ENCODE peak calls at places on chromosomes 16 and 17, in nine cellular contexts. One of them, this sample, is unnamed.

GRCh38 chr17:608911-609882 is 105.4 kb downstream of the VPS53 start:
- DNase-seq in stimulated activated CD4-positive, alpha-beta T cell treated with anti-CD3 and anti-CD28 coated beads, TNF-alpha, amount 100 ng/mL, for 4 hours: no peak
- DNase-seq in HFF-Myc: peak
- DNase-seq in activated CD4-positive, CD25-positive, alpha-beta regulatory T cell: no peak
- DNase-seq in stimulated activated naive CD4-positive, alpha-beta T cell: no peak
- DNase-seq in activated naive CD4-positive, alpha-beta T cell treated with Interleukin-2 at 50 U/mL for 16 hours: no peak
- DNase-seq in activated T-cell treated with anti-CD3 and anti-CD28 coated beads, Interleukin-2, amount 50 U/mL, for 48 hours: no peak
- DNase-seq in smooth muscle cell of the brain vasculature: no peak
- DNase-seq in activated T-helper 2 cell treated with anti-CD3 and anti-CD28 coated beads, Interferon-gamma antibody, Interleukin-2, Interleukin-4, amounts not matched to agents 10 μg/mL and 5 μg/mL and 100 μg/mL, durations not matched to agents 14 hours and 24 hours and 36 hours: no peak
- DNase-seq in this sample: no peak

GRCh38 chr16:68496689-68497088 is 42.4 kb upstream of the ZFP90 start:
- DNase-seq in stimulated activated CD4-positive, alpha-beta T cell treated with anti-CD3 and anti-CD28 coated beads, TNF-alpha, amount 100 ng/mL, for 4 hours: no peak
- DNase-seq in HFF-Myc: no peak
- DNase-seq in activated CD4-positive, CD25-positive, alpha-beta regulatory T cell: no peak
- DNase-seq in stimulated activated naive CD4-positive, alpha-beta T cell: no peak
- DNase-seq in activated naive CD4-positive, alpha-beta T cell treated with Interleukin-2 at 50 U/mL for 16 hours: no peak
- DNase-seq in activated T-cell treated with anti-CD3 and anti-CD28 coated beads, Interleukin-2, amount 50 U/mL, for 48 hours: no peak
- DNase-seq in smooth muscle cell of the brain vasculature: no peak
- DNase-seq in activated T-helper 2 cell treated with anti-CD3 and anti-CD28 coated beads, Interferon-gamma antibody, Interleukin-2, Interleukin-4, amounts not matched to agents 10 μg/mL and 5 μg/mL and 100 μg/mL, durations not matched to agents 14 hours and 24 hours and 36 hours: no peak
- DNase-seq in this sample: no peak

GRCh38 chr16:57646388-57647039 is 18.1 kb downstream of the ADGRG1 start:
- DNase-seq in stimulated activated CD4-positive, alpha-beta T cell treated with anti-CD3 and anti-CD28 coated beads, TNF-alpha, amount 100 ng/mL, for 4 hours: no peak
- DNase-seq in HFF-Myc: no peak
- DNase-seq in activated CD4-positive, CD25-positive, alpha-beta regulatory T cell: no peak
- DNase-seq in stimulated activated naive CD4-positive, alpha-beta T cell: no peak
- DNase-seq in activated naive CD4-positive, alpha-beta T cell treated with Interleukin-2 at 50 U/mL for 16 hours: no peak
- DNase-seq in activated T-cell treated with anti-CD3 and anti-CD28 coated beads, Interleukin-2, amount 50 U/mL, for 48 hours: no peak
- DNase-seq in smooth muscle cell of the brain vasculature: no peak
- DNase-seq in activated T-helper 2 cell treated with anti-CD3 and anti-CD28 coated beads, Interferon-gamma antibody, Interleukin-2, Interleukin-4, amounts not matched to agents 10 μg/mL and 5 μg/mL and 100 μg/mL, durations not matched to agents 14 hours and 24 hours and 36 hours: no peak
- DNase-seq in this sample: no peak

GRCh38 chr16:86437348-86437747 is 73.0 kb upstream of the FOXF1 start:
- DNase-seq in stimulated activated CD4-positive, alpha-beta T cell treated with anti-CD3 and anti-CD28 coated beads, TNF-alpha, amount 100 ng/mL, for 4 hours: no peak
- DNase-seq in HFF-Myc: no peak
- DNase-seq in activated CD4-positive, CD25-positive, alpha-beta regulatory T cell: no peak
- DNase-seq in stimulated activated naive CD4-positive, alpha-beta T cell: no peak
- DNase-seq in activated naive CD4-positive, alpha-beta T cell treated with Interleukin-2 at 50 U/mL for 16 hours: no peak
- DNase-seq in activated T-cell treated with anti-CD3 and anti-CD28 coated beads, Interleukin-2, amount 50 U/mL, for 48 hours: no peak
- DNase-seq in smooth muscle cell of the brain vasculature: no peak
- DNase-seq in activated T-helper 2 cell treated with anti-CD3 and anti-CD28 coated beads, Interferon-gamma antibody, Interleukin-2, Interleukin-4, amounts not matched to agents 10 μg/mL and 5 μg/mL and 100 μg/mL, durations not matched to agents 14 hours and 24 hours and 36 hours: no peak
- DNase-seq in this sample: no peak

GRCh38 chr17:77831497-77832179 is 126.9 kb upstream of the TNRC6C start:
- DNase-seq in stimulated activated CD4-positive, alpha-beta T cell treated with anti-CD3 and anti-CD28 coated beads, TNF-alpha, amount 100 ng/mL, for 4 hours: no peak
- DNase-seq in HFF-Myc: peak
- DNase-seq in activated CD4-positive, CD25-positive, alpha-beta regulatory T cell: no peak
- DNase-seq in stimulated activated naive CD4-positive, alpha-beta T cell: no peak
- DNase-seq in activated naive CD4-positive, alpha-beta T cell treated with Interleukin-2 at 50 U/mL for 16 hours: no peak
- DNase-seq in activated T-cell treated with anti-CD3 and anti-CD28 coated beads, Interleukin-2, amount 50 U/mL, for 48 hours: no peak
- DNase-seq in smooth muscle cell of the brain vasculature: no peak
- DNase-seq in activated T-helper 2 cell treated with anti-CD3 and anti-CD28 coated beads, Interferon-gamma antibody, Interleukin-2, Interleukin-4, amounts not matched to agents 10 μg/mL and 5 μg/mL and 100 μg/mL, durations not matched to agents 14 hours and 24 hours and 36 hours: no peak
- DNase-seq in this sample: no peak

GRCh38 chr16:10180771-10181163 is 1.5 kb downstream of the GRIN2A start:
- DNase-seq in stimulated activated CD4-positive, alpha-beta T cell treated with anti-CD3 and anti-CD28 coated beads, TNF-alpha, amount 100 ng/mL, for 4 hours: no peak
- DNase-seq in HFF-Myc: no peak
- DNase-seq in activated CD4-positive, CD25-positive, alpha-beta regulatory T cell: no peak
- DNase-seq in stimulated activated naive CD4-positive, alpha-beta T cell: no peak
- DNase-seq in activated naive CD4-positive, alpha-beta T cell treated with Interleukin-2 at 50 U/mL for 16 hours: peak
- DNase-seq in activated T-cell treated with anti-CD3 and anti-CD28 coated beads, Interleukin-2, amount 50 U/mL, for 48 hours: peak
- DNase-seq in smooth muscle cell of the brain vasculature: no peak
- DNase-seq in activated T-helper 2 cell treated with anti-CD3 and anti-CD28 coated beads, Interferon-gamma antibody, Interleukin-2, Interleukin-4, amounts not matched to agents 10 μg/mL and 5 μg/mL and 100 μg/mL, durations not matched to agents 14 hours and 24 hours and 36 hours: no peak
- DNase-seq in this sample: peak

GRCh38 chr16:89064606-89065444 is 28.8 kb upstream of the ACSF3 start:
- DNase-seq in stimulated activated CD4-positive, alpha-beta T cell treated with anti-CD3 and anti-CD28 coated beads, TNF-alpha, amount 100 ng/mL, for 4 hours: no peak
- DNase-seq in HFF-Myc: no peak
- DNase-seq in activated CD4-positive, CD25-positive, alpha-beta regulatory T cell: no peak
- DNase-seq in stimulated activated naive CD4-positive, alpha-beta T cell: no peak
- DNase-seq in activated naive CD4-positive, alpha-beta T cell treated with Interleukin-2 at 50 U/mL for 16 hours: no peak
- DNase-seq in activated T-cell treated with anti-CD3 and anti-CD28 coated beads, Interleukin-2, amount 50 U/mL, for 48 hours: no peak
- DNase-seq in smooth muscle cell of the brain vasculature: no peak
- DNase-seq in activated T-helper 2 cell treated with anti-CD3 and anti-CD28 coated beads, Interferon-gamma antibody, Interleukin-2, Interleukin-4, amounts not matched to agents 10 μg/mL and 5 μg/mL and 100 μg/mL, durations not matched to agents 14 hours and 24 hours and 36 hours: no peak
- DNase-seq in this sample: no peak

GRCh38 chr17:63398680-63399079 is 47.4 kb downstream of the CYB561 start:
- DNase-seq in stimulated activated CD4-positive, alpha-beta T cell treated with anti-CD3 and anti-CD28 coated beads, TNF-alpha, amount 100 ng/mL, for 4 hours: no peak
- DNase-seq in HFF-Myc: no peak
- DNase-seq in activated CD4-positive, CD25-positive, alpha-beta regulatory T cell: no peak
- DNase-seq in stimulated activated naive CD4-positive, alpha-beta T cell: no peak
- DNase-seq in activated naive CD4-positive, alpha-beta T cell treated with Interleukin-2 at 50 U/mL for 16 hours: no peak
- DNase-seq in activated T-cell treated with anti-CD3 and anti-CD28 coated beads, Interleukin-2, amount 50 U/mL, for 48 hours: no peak
- DNase-seq in smooth muscle cell of the brain vasculature: no peak
- DNase-seq in activated T-helper 2 cell treated with anti-CD3 and anti-CD28 coated beads, Interferon-gamma antibody, Interleukin-2, Interleukin-4, amounts not matched to agents 10 μg/mL and 5 μg/mL and 100 μg/mL, durations not matched to agents 14 hours and 24 hours and 36 hours: no peak
- DNase-seq in this sample: no peak

GRCh38 chr17:82941021-82942001 is 101.5 kb upstream of the ZNF750 start:
- DNase-seq in stimulated activated CD4-positive, alpha-beta T cell treated with anti-CD3 and anti-CD28 coated beads, TNF-alpha, amount 100 ng/mL, for 4 hours: no peak
- DNase-seq in HFF-Myc: no peak
- DNase-seq in activated CD4-positive, CD25-positive, alpha-beta regulatory T cell: no peak
- DNase-seq in stimulated activated naive CD4-positive, alpha-beta T cell: no peak
- DNase-seq in activated naive CD4-positive, alpha-beta T cell treated with Interleukin-2 at 50 U/mL for 16 hours: no peak
- DNase-seq in activated T-cell treated with anti-CD3 and anti-CD28 coated beads, Interleukin-2, amount 50 U/mL, for 48 hours: no peak
- DNase-seq in smooth muscle cell of the brain vasculature: no peak
- DNase-seq in activated T-helper 2 cell treated with anti-CD3 and anti-CD28 coated beads, Interferon-gamma antibody, Interleukin-2, Interleukin-4, amounts not matched to agents 10 μg/mL and 5 μg/mL and 100 μg/mL, durations not matched to agents 14 hours and 24 hours and 36 hours: no peak
- DNase-seq in this sample: no peak

GRCh38 chr16:24534634-24535033 is 4.7 kb upstream of the RBBP6 start:
- DNase-seq in stimulated activated CD4-positive, alpha-beta T cell treated with anti-CD3 and anti-CD28 coated beads, TNF-alpha, amount 100 ng/mL, for 4 hours: no peak
- DNase-seq in HFF-Myc: no peak
- DNase-seq in activated CD4-positive, CD25-positive, alpha-beta regulatory T cell: no peak
- DNase-seq in stimulated activated naive CD4-positive, alpha-beta T cell: no peak
- DNase-seq in activated naive CD4-positive, alpha-beta T cell treated with Interleukin-2 at 50 U/mL for 16 hours: no peak
- DNase-seq in activated T-cell treated with anti-CD3 and anti-CD28 coated beads, Interleukin-2, amount 50 U/mL, for 48 hours: no peak
- DNase-seq in smooth muscle cell of the brain vasculature: no peak
- DNase-seq in activated T-helper 2 cell treated with anti-CD3 and anti-CD28 coated beads, Interferon-gamma antibody, Interleukin-2, Interleukin-4, amounts not matched to agents 10 μg/mL and 5 μg/mL and 100 μg/mL, durations not matched to agents 14 hours and 24 hours and 36 hours: no peak
- DNase-seq in this sample: no peak

GRCh38 chr17:50834126-50834785 is 1.1 kb upstream of the WFIKKN2 start:
- DNase-seq in stimulated activated CD4-positive, alpha-beta T cell treated with anti-CD3 and anti-CD28 coated beads, TNF-alpha, amount 100 ng/mL, for 4 hours: no peak
- DNase-seq in HFF-Myc: no peak
- DNase-seq in activated CD4-positive, CD25-positive, alpha-beta regulatory T cell: no peak
- DNase-seq in stimulated activated naive CD4-positive, alpha-beta T cell: no peak
- DNase-seq in activated naive CD4-positive, alpha-beta T cell treated with Interleukin-2 at 50 U/mL for 16 hours: no peak
- DNase-seq in activated T-cell treated with anti-CD3 and anti-CD28 coated beads, Interleukin-2, amount 50 U/mL, for 48 hours: no peak
- DNase-seq in smooth muscle cell of the brain vasculature: no peak
- DNase-seq in activated T-helper 2 cell treated with anti-CD3 and anti-CD28 coated beads, Interferon-gamma antibody, Interleukin-2, Interleukin-4, amounts not matched to agents 10 μg/mL and 5 μg/mL and 100 μg/mL, durations not matched to agents 14 hours and 24 hours and 36 hours: no peak
- DNase-seq in this sample: no peak

GRCh38 chr16:89207993-89208392 is 7.7 kb upstream of the SLC22A31 start:
- DNase-seq in stimulated activated CD4-positive, alpha-beta T cell treated with anti-CD3 and anti-CD28 coated beads, TNF-alpha, amount 100 ng/mL, for 4 hours: no peak
- DNase-seq in HFF-Myc: no peak
- DNase-seq in activated CD4-positive, CD25-positive, alpha-beta regulatory T cell: no peak
- DNase-seq in stimulated activated naive CD4-positive, alpha-beta T cell: no peak
- DNase-seq in activated naive CD4-positive, alpha-beta T cell treated with Interleukin-2 at 50 U/mL for 16 hours: no peak
- DNase-seq in activated T-cell treated with anti-CD3 and anti-CD28 coated beads, Interleukin-2, amount 50 U/mL, for 48 hours: no peak
- DNase-seq in smooth muscle cell of the brain vasculature: no peak
- DNase-seq in activated T-helper 2 cell treated with anti-CD3 and anti-CD28 coated beads, Interferon-gamma antibody, Interleukin-2, Interleukin-4, amounts not matched to agents 10 μg/mL and 5 μg/mL and 100 μg/mL, durations not matched to agents 14 hours and 24 hours and 36 hours: no peak
- DNase-seq in this sample: no peak

GRCh38 chr17:59641799-59642484 is 22.2 kb downstream of the CLTC start:
- DNase-seq in stimulated activated CD4-positive, alpha-beta T cell treated with anti-CD3 and anti-CD28 coated beads, TNF-alpha, amount 100 ng/mL, for 4 hours: no peak
- DNase-seq in HFF-Myc: no peak
- DNase-seq in activated CD4-positive, CD25-positive, alpha-beta regulatory T cell: no peak
- DNase-seq in stimulated activated naive CD4-positive, alpha-beta T cell: no peak
- DNase-seq in activated naive CD4-positive, alpha-beta T cell treated with Interleukin-2 at 50 U/mL for 16 hours: no peak
- DNase-seq in activated T-cell treated with anti-CD3 and anti-CD28 coated beads, Interleukin-2, amount 50 U/mL, for 48 hours: no peak
- DNase-seq in smooth muscle cell of the brain vasculature: no peak
- DNase-seq in activated T-helper 2 cell treated with anti-CD3 and anti-CD28 coated beads, Interferon-gamma antibody, Interleukin-2, Interleukin-4, amounts not matched to agents 10 μg/mL and 5 μg/mL and 100 μg/mL, durations not matched to agents 14 hours and 24 hours and 36 hours: no peak
- DNase-seq in this sample: peak

GRCh38 chr17:79842656-79843474 is 3.6 kb upstream of the CBX4 start:
- DNase-seq in stimulated activated CD4-positive, alpha-beta T cell treated with anti-CD3 and anti-CD28 coated beads, TNF-alpha, amount 100 ng/mL, for 4 hours: no peak
- DNase-seq in HFF-Myc: no peak
- DNase-seq in activated CD4-positive, CD25-positive, alpha-beta regulatory T cell: no peak
- DNase-seq in stimulated activated naive CD4-positive, alpha-beta T cell: peak
- DNase-seq in activated naive CD4-positive, alpha-beta T cell treated with Interleukin-2 at 50 U/mL for 16 hours: peak
- DNase-seq in activated T-cell treated with anti-CD3 and anti-CD28 coated beads, Interleukin-2, amount 50 U/mL, for 48 hours: peak
- DNase-seq in smooth muscle cell of the brain vasculature: no peak
- DNase-seq in activated T-helper 2 cell treated with anti-CD3 and anti-CD28 coated beads, Interferon-gamma antibody, Interleukin-2, Interleukin-4, amounts not matched to agents 10 μg/mL and 5 μg/mL and 100 μg/mL, durations not matched to agents 14 hours and 24 hours and 36 hours: no peak
- DNase-seq in this sample: no peak

GRCh38 chr16:24848065-24848464 is 2.3 kb downstream of the SLC5A11 start:
- DNase-seq in stimulated activated CD4-positive, alpha-beta T cell treated with anti-CD3 and anti-CD28 coated beads, TNF-alpha, amount 100 ng/mL, for 4 hours: no peak
- DNase-seq in HFF-Myc: peak
- DNase-seq in activated CD4-positive, CD25-positive, alpha-beta regulatory T cell: no peak
- DNase-seq in stimulated activated naive CD4-positive, alpha-beta T cell: no peak
- DNase-seq in activated naive CD4-positive, alpha-beta T cell treated with Interleukin-2 at 50 U/mL for 16 hours: no peak
- DNase-seq in activated T-cell treated with anti-CD3 and anti-CD28 coated beads, Interleukin-2, amount 50 U/mL, for 48 hours: no peak
- DNase-seq in smooth muscle cell of the brain vasculature: no peak
- DNase-seq in activated T-helper 2 cell treated with anti-CD3 and anti-CD28 coated beads, Interferon-gamma antibody, Interleukin-2, Interleukin-4, amounts not matched to agents 10 μg/mL and 5 μg/mL and 100 μg/mL, durations not matched to agents 14 hours and 24 hours and 36 hours: no peak
- DNase-seq in this sample: no peak

GRCh38 chr17:752620-753219 is 656 bp upstream of the GEMIN4 start:
- DNase-seq in stimulated activated CD4-positive, alpha-beta T cell treated with anti-CD3 and anti-CD28 coated beads, TNF-alpha, amount 100 ng/mL, for 4 hours: no peak
- DNase-seq in HFF-Myc: no peak
- DNase-seq in activated CD4-positive, CD25-positive, alpha-beta regulatory T cell: no peak
- DNase-seq in stimulated activated naive CD4-positive, alpha-beta T cell: no peak
- DNase-seq in activated naive CD4-positive, alpha-beta T cell treated with Interleukin-2 at 50 U/mL for 16 hours: peak
- DNase-seq in activated T-cell treated with anti-CD3 and anti-CD28 coated beads, Interleukin-2, amount 50 U/mL, for 48 hours: no peak
- DNase-seq in smooth muscle cell of the brain vasculature: no peak
- DNase-seq in activated T-helper 2 cell treated with anti-CD3 and anti-CD28 coated beads, Interferon-gamma antibody, Interleukin-2, Interleukin-4, amounts not matched to agents 10 μg/mL and 5 μg/mL and 100 μg/mL, durations not matched to agents 14 hours and 24 hours and 36 hours: no peak
- DNase-seq in this sample: peak

GRCh38 chr16:87581867-87582220 is 20.5 kb upstream of the JPH3 start:
- DNase-seq in stimulated activated CD4-positive, alpha-beta T cell treated with anti-CD3 and anti-CD28 coated beads, TNF-alpha, amount 100 ng/mL, for 4 hours: no peak
- DNase-seq in HFF-Myc: peak
- DNase-seq in activated CD4-positive, CD25-positive, alpha-beta regulatory T cell: no peak
- DNase-seq in stimulated activated naive CD4-positive, alpha-beta T cell: no peak
- DNase-seq in activated naive CD4-positive, alpha-beta T cell treated with Interleukin-2 at 50 U/mL for 16 hours: no peak
- DNase-seq in activated T-cell treated with anti-CD3 and anti-CD28 coated beads, Interleukin-2, amount 50 U/mL, for 48 hours: no peak
- DNase-seq in smooth muscle cell of the brain vasculature: peak
- DNase-seq in activated T-helper 2 cell treated with anti-CD3 and anti-CD28 coated beads, Interferon-gamma antibody, Interleukin-2, Interleukin-4, amounts not matched to agents 10 μg/mL and 5 μg/mL and 100 μg/mL, durations not matched to agents 14 hours and 24 hours and 36 hours: no peak
- DNase-seq in this sample: no peak

GRCh38 chr16:53886482-53887378 is 182.8 kb downstream of the FTO start:
- DNase-seq in stimulated activated CD4-positive, alpha-beta T cell treated with anti-CD3 and anti-CD28 coated beads, TNF-alpha, amount 100 ng/mL, for 4 hours: no peak
- DNase-seq in HFF-Myc: no peak
- DNase-seq in activated CD4-positive, CD25-positive, alpha-beta regulatory T cell: no peak
- DNase-seq in stimulated activated naive CD4-positive, alpha-beta T cell: no peak
- DNase-seq in activated naive CD4-positive, alpha-beta T cell treated with Interleukin-2 at 50 U/mL for 16 hours: no peak
- DNase-seq in activated T-cell treated with anti-CD3 and anti-CD28 coated beads, Interleukin-2, amount 50 U/mL, for 48 hours: no peak
- DNase-seq in smooth muscle cell of the brain vasculature: no peak
- DNase-seq in activated T-helper 2 cell treated with anti-CD3 and anti-CD28 coated beads, Interferon-gamma antibody, Interleukin-2, Interleukin-4, amounts not matched to agents 10 μg/mL and 5 μg/mL and 100 μg/mL, durations not matched to agents 14 hours and 24 hours and 36 hours: no peak
- DNase-seq in this sample: no peak

GRCh38 chr16:85072947-85073346 is 39.3 kb downstream of the CIBAR2 start:
- DNase-seq in stimulated activated CD4-positive, alpha-beta T cell treated with anti-CD3 and anti-CD28 coated beads, TNF-alpha, amount 100 ng/mL, for 4 hours: no peak
- DNase-seq in HFF-Myc: peak
- DNase-seq in activated CD4-positive, CD25-positive, alpha-beta regulatory T cell: no peak
- DNase-seq in stimulated activated naive CD4-positive, alpha-beta T cell: no peak
- DNase-seq in activated naive CD4-positive, alpha-beta T cell treated with Interleukin-2 at 50 U/mL for 16 hours: no peak
- DNase-seq in activated T-cell treated with anti-CD3 and anti-CD28 coated beads, Interleukin-2, amount 50 U/mL, for 48 hours: no peak
- DNase-seq in smooth muscle cell of the brain vasculature: no peak
- DNase-seq in activated T-helper 2 cell treated with anti-CD3 and anti-CD28 coated beads, Interferon-gamma antibody, Interleukin-2, Interleukin-4, amounts not matched to agents 10 μg/mL and 5 μg/mL and 100 μg/mL, durations not matched to agents 14 hours and 24 hours and 36 hours: no peak
- DNase-seq in this sample: no peak

GRCh38 chr17:17818088-17818526 is 18.7 kb downstream of the SREBF1 start:
- DNase-seq in stimulated activated CD4-positive, alpha-beta T cell treated with anti-CD3 and anti-CD28 coated beads, TNF-alpha, amount 100 ng/mL, for 4 hours: no peak
- DNase-seq in HFF-Myc: no peak
- DNase-seq in activated CD4-positive, CD25-positive, alpha-beta regulatory T cell: no peak
- DNase-seq in stimulated activated naive CD4-positive, alpha-beta T cell: no peak
- DNase-seq in activated naive CD4-positive, alpha-beta T cell treated with Interleukin-2 at 50 U/mL for 16 hours: no peak
- DNase-seq in activated T-cell treated with anti-CD3 and anti-CD28 coated beads, Interleukin-2, amount 50 U/mL, for 48 hours: no peak
- DNase-seq in smooth muscle cell of the brain vasculature: no peak
- DNase-seq in activated T-helper 2 cell treated with anti-CD3 and anti-CD28 coated beads, Interferon-gamma antibody, Interleukin-2, Interleukin-4, amounts not matched to agents 10 μg/mL and 5 μg/mL and 100 μg/mL, durations not matched to agents 14 hours and 24 hours and 36 hours: no peak
- DNase-seq in this sample: no peak

GRCh38 chr16:85639529-85640253 is 26.6 kb downstream of the GSE1 start:
- DNase-seq in stimulated activated CD4-positive, alpha-beta T cell treated with anti-CD3 and anti-CD28 coated beads, TNF-alpha, amount 100 ng/mL, for 4 hours: no peak
- DNase-seq in HFF-Myc: no peak
- DNase-seq in activated CD4-positive, CD25-positive, alpha-beta regulatory T cell: no peak
- DNase-seq in stimulated activated naive CD4-positive, alpha-beta T cell: no peak
- DNase-seq in activated naive CD4-positive, alpha-beta T cell treated with Interleukin-2 at 50 U/mL for 16 hours: no peak
- DNase-seq in activated T-cell treated with anti-CD3 and anti-CD28 coated beads, Interleukin-2, amount 50 U/mL, for 48 hours: no peak
- DNase-seq in smooth muscle cell of the brain vasculature: no peak
- DNase-seq in activated T-helper 2 cell treated with anti-CD3 and anti-CD28 coated beads, Interferon-gamma antibody, Interleukin-2, Interleukin-4, amounts not matched to agents 10 μg/mL and 5 μg/mL and 100 μg/mL, durations not matched to agents 14 hours and 24 hours and 36 hours: no peak
- DNase-seq in this sample: no peak

GRCh38 chr17:41914358-41914766 is 4.4 kb downstream of the ACLY start:
- DNase-seq in stimulated activated CD4-positive, alpha-beta T cell treated with anti-CD3 and anti-CD28 coated beads, TNF-alpha, amount 100 ng/mL, for 4 hours: no peak
- DNase-seq in HFF-Myc: no peak
- DNase-seq in activated CD4-positive, CD25-positive, alpha-beta regulatory T cell: no peak
- DNase-seq in stimulated activated naive CD4-positive, alpha-beta T cell: no peak
- DNase-seq in activated naive CD4-positive, alpha-beta T cell treated with Interleukin-2 at 50 U/mL for 16 hours: no peak
- DNase-seq in activated T-cell treated with anti-CD3 and anti-CD28 coated beads, Interleukin-2, amount 50 U/mL, for 48 hours: no peak
- DNase-seq in smooth muscle cell of the brain vasculature: no peak
- DNase-seq in activated T-helper 2 cell treated with anti-CD3 and anti-CD28 coated beads, Interferon-gamma antibody, Interleukin-2, Interleukin-4, amounts not matched to agents 10 μg/mL and 5 μg/mL and 100 μg/mL, durations not matched to agents 14 hours and 24 hours and 36 hours: no peak
- DNase-seq in this sample: no peak

GRCh38 chr17:17782425-17783120 is 54.2 kb downstream of the SREBF1 start:
- DNase-seq in stimulated activated CD4-positive, alpha-beta T cell treated with anti-CD3 and anti-CD28 coated beads, TNF-alpha, amount 100 ng/mL, for 4 hours: no peak
- DNase-seq in HFF-Myc: no peak
- DNase-seq in activated CD4-positive, CD25-positive, alpha-beta regulatory T cell: no peak
- DNase-seq in stimulated activated naive CD4-positive, alpha-beta T cell: no peak
- DNase-seq in activated naive CD4-positive, alpha-beta T cell treated with Interleukin-2 at 50 U/mL for 16 hours: no peak
- DNase-seq in activated T-cell treated with anti-CD3 and anti-CD28 coated beads, Interleukin-2, amount 50 U/mL, for 48 hours: peak
- DNase-seq in smooth muscle cell of the brain vasculature: no peak
- DNase-seq in activated T-helper 2 cell treated with anti-CD3 and anti-CD28 coated beads, Interferon-gamma antibody, Interleukin-2, Interleukin-4, amounts not matched to agents 10 μg/mL and 5 μg/mL and 100 μg/mL, durations not matched to agents 14 hours and 24 hours and 36 hours: no peak
- DNase-seq in this sample: no peak

This sample was measured in GM12892.